ENCODE peak calls at places on chromosomes 6 and 20, in nine cellular contexts. Q, W, C, L, G, J, Y, N and T are unnamed samples. For H3K27me3, the result is how much of the 10 kb centered on the place peaks cover.

GRCh38 chr6:111585241-111585968 is 20.3 kb downstream of the TRAF3IP2 start:
- DNase-seq in L (no peak), N (peak), J (no peak), W (no peak), Q (no peak), G (no peak), Y (no peak), C (peak), T (no peak)

GRCh38 chr6:104784884-104785283 is 74.8 kb downstream of the HACE1 start:
- DNase-seq in W (no peak), L (no peak), Q (no peak), N (no peak), G (no peak), C (peak), Y (no peak), J (no peak), T (no peak)

GRCh38 chr6:88476388-88476787 is 310.2 kb upstream of the CNR1 start:
- DNase-seq in N (no peak), Y (no peak), C (no peak), L (no peak), W (no peak), J (no peak), Q (no peak), G (no peak), T (no peak)

GRCh38 chr6:18262812-18263560 is 1.3 kb downstream of the DEK start:
- DNase-seq in Y (no peak), C (peak), J (no peak), N (no peak), L (no peak), G (no peak), W (no peak), Q (no peak), T (no peak)

GRCh38 chr6:79436232-79436631 is 101.0 kb downstream of the LCA5 start:
- DNase-seq in J (no peak), G (no peak), Y (no peak), L (no peak), N (no peak), Q (no peak), W (no peak), C (no peak), T (no peak)

GRCh38 chr6:101633081-101633480 is 239.6 kb downstream of the GRIK2 start:
- DNase-seq in N (no peak), Q (no peak), Y (no peak), G (no peak), C (no peak), J (no peak), W (no peak), L (no peak), T (no peak)

GRCh38 chr6:52900536-52900935 is 9.0 kb downstream of the GSTA3 start:
- DNase-seq in J (no peak), G (no peak), Y (no peak), W (no peak), L (no peak), C (no peak), Q (no peak), N (no peak), T (no peak)

GRCh38 chr20:25237610-25238318 is 10.1 kb upstream of the PYGB start:
- DNase-seq in L (peak), Y (no peak), J (no peak), G (peak), N (peak), C (peak), W (peak), Q (no peak), T (peak)

GRCh38 chr6:105135907-105136432 is 43.8 kb downstream of the POPDC3 start:
- DNase-seq in W (no peak), Y (no peak), G (no peak), C (peak), N (no peak), Q (no peak), L (no peak), J (peak), T (no peak)

GRCh38 chr6:113664909-113665308 is 192.2 kb upstream of the MARCKS start:
- DNase-seq in J (no peak), G (no peak), C (no peak), Q (no peak), Y (no peak), L (no peak), W (no peak), N (no peak), T (no peak)

GRCh38 chr6:51462896-51463679 is 624.3 kb downstream of the PKHD1 start:
- DNase-seq in W (no peak), Q (no peak), C (no peak), J (no peak), G (no peak), L (no peak), N (no peak), Y (no peak), T (no peak)

GRCh38 chr6:121810346-121811032 is 375.0 kb downstream of the GJA1 start:
- DNase-seq in Q (no peak), Y (no peak), W (no peak), G (no peak), L (no peak), C (no peak), J (peak), N (no peak), T (no peak)

GRCh38 chr20:45792513-45793118 is 862 bp downstream of the DNTTIP1 start:
- DNase-seq in Q (no peak), N (no peak), C (no peak), J (no peak), L (no peak), W (no peak), Y (no peak), G (no peak), T (no peak)

GRCh38 chr6:10073326-10073725 is 341.5 kb downstream of the TFAP2A start:
- DNase-seq in Q (no peak), C (no peak), J (no peak), W (no peak), Y (no peak), G (no peak), N (no peak), L (no peak), T (no peak)

GRCh38 chr20:15550116-15550870 is 1023.0 kb downstream of the KIF16B start:
- DNase-seq in N (no peak), Q (no peak), G (no peak), W (no peak), Y (no peak), J (no peak), C (no peak), L (no peak), T (no peak)

GRCh38 chr6:23282243-23283021 is 713.1 kb downstream of the HDGFL1 start:
- DNase-seq in C (no peak), Q (no peak), W (no peak), Y (no peak), J (no peak), L (no peak), N (no peak), G (no peak), T (no peak)

GRCh38 chr6:52664991-52665686 is 5.8 kb upstream of the TMEM14A start:
- DNase-seq in W (no peak), N (no peak), L (no peak), Y (no peak), G (no peak), C (peak), J (no peak), Q (no peak), T (no peak)

GRCh38 chr20:34691838-34692237 is 12.3 kb upstream of the TP53INP2 start:
- DNase-seq in Y (no peak), N (no peak), Q (no peak), C (no peak), L (no peak), G (no peak), W (no peak), J (no peak), T (no peak)

GRCh38 chr6:111992851-111993250 is 61.1 kb upstream of the CCN6 start:
- DNase-seq in L (no peak), Q (no peak), J (no peak), G (no peak), W (no peak), Y (no peak), N (no peak), C (peak), T (no peak)

GRCh38 chr6:52341861-52342260 is 20.1 kb upstream of the PAQR8 start:
- DNase-seq in Y (no peak), Q (no peak), C (no peak), L (no peak), G (no peak), N (no peak), J (no peak), W (no peak), T (no peak)

GRCh38 chr6:134357110-134357509 is 39.2 kb upstream of the SGK1 start:
- DNase-seq in W (no peak), G (no peak), Y (no peak), Q (no peak), N (no peak), J (no peak), L (no peak), C (no peak), T (no peak)

GRCh38 chr6:168093634-168094033 is 14.6 kb upstream of the FRMD1 start:
- DNase-seq in G (no peak), Q (no peak), L (no peak), W (no peak), Y (no peak), N (no peak), J (no peak), C (no peak), T (no peak)

GRCh38 chr6:105429676-105430075 is 26.8 kb upstream of the PREP start:
- DNase-seq in L (no peak), J (no peak), G (no peak), Y (no peak), N (no peak), Q (no peak), W (no peak), C (peak), T (no peak)

GRCh38 chr20:6768228-6769185 is 1.0 kb downstream of the BMP2 start:
- DNase-seq in N (peak), C (peak), G (peak), L (peak), Y (peak), Q (peak), J (peak), W (no peak), T (no peak)

GRCh38 chr6:37531026-37531425 is 31.3 kb upstream of the CCDC167 start:
- DNase-seq in Y (no peak), J (no peak), L (no peak), W (no peak), G (no peak), C (peak), N (no peak), Q (no peak), T (no peak)

GRCh38 chr6:144413418-144413817 is 128.3 kb downstream of the UTRN start:
- DNase-seq in L (no peak), G (peak), Q (peak), N (no peak), J (no peak), Y (no peak), C (peak), W (no peak), T (no peak)

GRCh38 chr20:2688041-2688591 is 4.5 kb upstream of the EBF4 start:
- DNase-seq in G (peak), C (peak), Q (peak), N (peak), J (no peak), W (peak), Y (peak), L (no peak), T (no peak)

GRCh38 chr6:157800420-157801237 is 22.4 kb upstream of the SNX9 start:
- DNase-seq in W (no peak), N (no peak), J (no peak), G (no peak), L (no peak), C (peak), Q (no peak), Y (no peak), T (no peak)

GRCh38 chr20:49345538-49345937 is 67.7 kb upstream of the ZNFX1 start:
- DNase-seq in J (no peak), Q (no peak), L (peak), W (no peak), N (no peak), Y (no peak), C (peak), G (no peak), T (peak)

GRCh38 chr6:56505861-56506260 is 136.8 kb downstream of the DST start:
- DNase-seq in Q (no peak), N (no peak), J (no peak), Y (no peak), L (no peak), W (no peak), C (no peak), G (no peak), T (no peak)

GRCh38 chr6:80316655-80317332 is 210.3 kb downstream of the BCKDHB start:
- DNase-seq in J (no peak), Y (no peak), L (no peak), G (no peak), N (no peak), W (no peak), Q (no peak), C (no peak), T (no peak)

GRCh38 chr20:47743671-47744070 is 41.6 kb downstream of the SULF2 start:
- DNase-seq in Y (no peak), Q (no peak), C (no peak), J (no peak), G (no peak), N (no peak), L (no peak), W (no peak), T (no peak)

GRCh38 chr20:3758566-3758965 is 9.0 kb downstream of the ADISSP start:
- DNase-seq in W (no peak), J (no peak), N (no peak), C (no peak), Q (no peak), G (no peak), Y (no peak), L (no peak), T (no peak)

GRCh38 chr20:45445805-45446562 is 23.6 kb upstream of the WFDC2 start:
- DNase-seq in C (no peak), W (peak), L (no peak), J (no peak), N (no peak), Y (no peak), Q (no peak), G (peak), T (no peak)

GRCh38 chr20:40689100-40689942 is at the start of gene MAFB:
- DNase-seq in N (peak), L (peak), G (peak), Q (peak), W (no peak), Y (peak), C (peak), J (peak), T (peak)
- TF ChIP-seq POLR2A in N (peak), L (peak), G (peak), Q (no peak), W (no peak), Y (peak), C (peak), J (peak), T (peak)

DNA sequence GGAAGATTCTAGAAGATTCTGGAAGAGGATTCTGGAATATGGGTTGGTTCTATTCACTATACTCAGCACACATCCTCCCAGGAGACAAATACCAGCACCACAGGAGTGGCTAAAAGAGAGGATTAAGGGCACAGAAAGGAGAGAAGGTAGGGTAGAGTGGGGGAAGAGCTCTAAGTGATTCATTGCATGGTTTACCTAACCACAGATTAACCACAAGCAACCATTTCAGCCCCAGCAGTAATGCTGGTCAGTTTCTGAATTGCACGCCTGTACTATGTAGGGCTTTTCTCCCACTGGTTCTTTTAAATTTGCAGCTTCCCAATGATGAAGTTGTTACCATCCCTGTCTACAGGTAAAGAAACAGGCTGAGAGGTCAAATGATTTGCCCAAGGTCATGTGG is 192.7 kb upstream of the PMEPA1 start:
- DNase-seq in Y (no peak), J (no peak), N (no peak), W (no peak), L (no peak), Q (no peak), C (peak), G (no peak), T (no peak)
- TF ChIP-seq CTCF in Y (no peak), J (no peak), N (no peak), W (peak), L (no peak), Q (no peak), C (no peak), G (no peak), T (no peak)

GRCh38 chr20:59576216-59576953 is 28.0 kb upstream of the PHACTR3 start:
- DNase-seq in J (no peak), L (no peak), Q (no peak), Y (no peak), W (no peak), C (no peak), N (no peak), G (no peak), T (no peak)

GRCh38 chr20:59577809-59578601 is 26.3 kb upstream of the PHACTR3 start:
- DNase-seq in C (no peak), J (no peak), L (no peak), Q (no peak), N (no peak), Y (no peak), G (no peak), W (no peak), T (peak)

GRCh38 chr20:59575653-59576052 is 28.7 kb upstream of the PHACTR3 start:
- DNase-seq in N (no peak), L (no peak), Q (no peak), C (no peak), J (no peak), G (no peak), W (no peak), Y (no peak), T (no peak)

GRCh38 chr20:59578602-59579403 is 25.5 kb upstream of the PHACTR3 start:
- DNase-seq in J (no peak), L (no peak), W (no peak), C (no peak), Q (no peak), Y (no peak), N (no peak), G (no peak), T (no peak)

DNA sequence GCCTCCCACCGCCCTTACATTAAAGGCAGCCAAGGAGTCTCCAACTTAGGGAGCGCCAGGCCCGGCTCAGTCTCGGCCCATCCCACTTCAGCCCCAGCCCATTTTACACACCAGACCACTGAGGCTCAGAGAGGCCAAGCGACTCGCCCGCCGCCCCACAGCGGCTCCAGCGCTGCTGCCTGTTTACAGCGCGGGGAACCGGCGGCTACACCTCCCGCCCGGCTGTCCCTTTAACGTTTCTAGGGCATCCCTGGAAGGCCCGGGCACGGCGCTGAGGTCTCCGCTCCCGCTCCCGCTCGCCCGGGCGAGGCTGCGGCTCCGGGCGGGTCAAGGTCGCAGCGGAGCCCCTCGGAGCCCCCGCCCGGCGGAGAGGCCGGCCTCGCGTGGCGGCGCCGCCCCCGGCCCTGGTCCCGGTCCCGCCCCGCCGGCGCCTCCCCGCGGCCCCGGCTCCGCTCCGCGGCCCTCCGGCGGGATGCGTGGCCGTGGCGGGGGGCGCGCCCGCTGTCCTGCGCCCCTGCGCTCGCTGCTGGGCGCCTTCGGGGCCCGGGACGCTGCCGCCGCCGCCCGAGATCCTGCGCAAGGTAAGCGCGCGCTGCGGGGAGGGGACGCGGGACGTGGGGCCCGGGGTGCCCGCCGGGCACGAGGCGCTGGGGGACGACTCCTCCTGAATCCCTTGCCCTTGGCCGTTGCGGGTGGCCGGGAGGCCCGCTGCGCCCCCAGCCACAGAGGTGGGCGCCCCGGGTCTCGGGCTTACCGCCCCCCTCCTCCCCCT is 27.1 kb upstream of the PHACTR3 start:
- DNase-seq in Y (no peak), N (no peak), L (no peak), Q (no peak), J (no peak), C (no peak), W (no peak), G (no peak), T (peak)
- H3K27me3 ChIP-seq in Y (under half), N (under half), L (under half), Q (under half), J (under half), C (under half), W (under half), G (under half), T (half or more)

GRCh38 chr20:62642666-62643520 is 590 bp downstream of the SLCO4A1 start:
- DNase-seq in G (peak), Y (no peak), J (no peak), W (no peak), Q (peak), C (peak), L (no peak), N (no peak), T (no peak)

GRCh38 chr20:62644044-62644795 is 1.9 kb downstream of the SLCO4A1 start:
- DNase-seq in G (peak), L (no peak), N (no peak), J (no peak), C (no peak), Q (peak), Y (no peak), W (no peak), T (no peak)

GRCh38 chr20:62643521-62644043 is 1.3 kb downstream of the SLCO4A1 start:
- DNase-seq in J (no peak), W (no peak), L (no peak), Q (peak), Y (no peak), N (no peak), C (peak), G (no peak), T (no peak)

GRCh38 chr20:62640870-62641748 is 1.2 kb upstream of the SLCO4A1 start:
- DNase-seq in G (no peak), Q (no peak), C (no peak), J (no peak), Y (no peak), W (no peak), N (no peak), L (no peak), T (no peak)

GRCh38 chr20:62641749-62642665 is at the start of gene SLCO4A1:
- DNase-seq in Y (peak), N (peak), J (peak), Q (peak), G (peak), C (peak), W (peak), L (peak), T (peak)
- TF ChIP-seq POLR2A in Y (no peak), N (peak), J (peak), Q (no peak), G (peak), C (peak), W (peak), L (peak), T (no peak)

DNA sequence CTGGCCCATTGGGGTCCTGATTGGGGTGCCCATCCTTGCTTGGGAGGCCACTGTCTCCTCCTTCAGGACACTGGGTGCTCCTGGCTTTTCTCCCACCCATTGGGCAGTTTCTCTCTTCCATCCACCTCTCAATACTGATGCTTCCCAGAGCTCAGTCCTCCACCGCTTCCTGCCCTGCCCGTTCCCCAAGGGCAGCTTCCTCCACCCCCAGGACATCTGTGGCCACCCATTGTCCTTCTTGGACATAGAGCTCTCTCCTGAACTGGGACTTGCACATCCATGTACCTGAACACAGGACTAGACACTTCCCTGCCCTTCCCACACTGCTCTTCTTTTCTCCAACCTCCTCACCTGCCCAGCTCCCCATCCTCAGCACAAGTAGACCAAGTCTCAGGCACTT is 69.4 kb upstream of the NNAT start:
- DNase-seq in W (no peak), L (no peak), J (no peak), Q (no peak), C (no peak), N (no peak), G (no peak), Y (no peak), T (no peak)
- TF ChIP-seq CTCF in W (no peak), L (no peak), J (no peak), Q (no peak), C (no peak), N (no peak), G (no peak), Y (no peak), T (no peak)

DNA sequence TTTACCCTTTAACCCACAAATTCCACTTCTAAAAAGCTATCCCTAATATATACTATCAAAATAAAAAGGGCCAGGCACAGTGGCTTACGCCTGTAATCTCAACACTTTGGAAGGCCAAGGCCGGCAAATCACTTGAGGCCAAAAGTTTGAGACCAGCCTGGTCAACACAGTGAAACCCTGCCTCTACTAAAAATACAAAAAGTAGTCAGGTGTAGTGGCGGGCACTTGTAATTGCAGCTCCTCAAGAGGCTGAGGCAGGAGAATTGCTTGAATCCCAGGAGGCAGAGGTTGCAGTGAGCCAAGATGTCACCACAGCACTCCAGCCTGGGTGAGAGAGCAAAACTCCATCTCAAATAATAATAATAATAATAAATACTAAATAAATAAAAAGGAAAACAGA is 82.5 kb downstream of the TRIM27 start:
- DNase-seq in Q (no peak), C (no peak), J (no peak), L (no peak), Y (no peak), W (no peak), G (no peak), N (no peak), T (no peak)
- H3K27me3 ChIP-seq in Q (under half), C (under half), J (under half), L (under half), Y (under half), W (under half), G (half or more), N (under half), T (under half)